ENCODE peak calls at places on chromosomes 2 and 18, in nine cellular contexts. V, F, M, Q, R, Z, T, I and D are unnamed samples.

GRCh38 chr2:17752892-17753802 is 463 bp downstream of the SMC6 start:
- DNase-seq in V (peak; percentile 53), F (peak; percentile 32), M (peak; percentile 70), Q (peak; percentile 62), R (no peak), Z (no peak), T (peak; percentile 58), I (peak; percentile 43), D (peak; percentile 38)

GRCh38 chr2:241068136-241068941 is 33.7 kb downstream of the MTERF4 start:
- DNase-seq in V (no peak), F (no peak), M (peak; percentile 60), Q (no peak), R (no peak), Z (no peak), T (no peak), I (no peak), D (no peak)

GRCh38 chr2:64143154-64144056 is 815 bp downstream of the PELI1 start:
- DNase-seq in V (peak; percentile 26), F (no peak), M (peak; percentile 73), Q (peak; percentile 55), R (peak; percentile 11), Z (no peak), T (peak; percentile 52), I (peak; percentile 40), D (peak; percentile 36)

GRCh38 chr2:62309465-62310091 is 113.7 kb downstream of the B3GNT2 start:
- DNase-seq in V (no peak), F (no peak), M (no peak), Q (no peak), R (no peak), Z (no peak), T (peak; percentile 53), I (no peak), D (no peak)

GRCh38 chr2:45497355-45497754 is 113.7 kb downstream of the SRBD1 start:
- DNase-seq in V (no peak), F (no peak), M (no peak), Q (no peak), R (no peak), Z (no peak), T (peak; percentile 7), I (no peak), D (no peak)

GRCh38 chr2:163778045-163778753 is 42.4 kb upstream of the FIGN start:
- DNase-seq in V (peak; percentile 15), F (no peak), M (no peak), Q (no peak), R (no peak), Z (peak; percentile 23), T (no peak), I (no peak), D (peak; percentile 79)

GRCh38 chr2:18829331-18829902 is 240.0 kb upstream of the NT5C1B start:
- DNase-seq in V (no peak), F (no peak), M (no peak), Q (no peak), R (no peak), Z (no peak), T (no peak), I (no peak), D (peak; percentile 20)

GRCh38 chr18:79657342-79657996 is 22.1 kb upstream of the CTDP1 start:
- DNase-seq in V (no peak), F (no peak), M (no peak), Q (peak; percentile 43), R (no peak), Z (no peak), T (no peak), I (no peak), D (no peak)

GRCh38 chr18:7688580-7688979 is 121.5 kb downstream of the PTPRM start:
- DNase-seq in V (no peak), F (no peak), M (no peak), Q (no peak), R (no peak), Z (no peak), T (no peak), I (no peak), D (no peak)

GRCh38 chr18:76686737-76687231 is 135.6 kb upstream of the ZNF236 start:
- DNase-seq in V (peak; percentile 49), F (no peak), M (no peak), Q (peak; percentile 78), R (no peak), Z (peak; percentile 27), T (peak; percentile 11), I (peak; percentile 44), D (peak; percentile 59)

GRCh38 chr2:133333189-133333588 is 235.1 kb downstream of the NCKAP5 start:
- DNase-seq in V (no peak), F (no peak), M (no peak), Q (no peak), R (no peak), Z (no peak), T (no peak), I (no peak), D (no peak)

GRCh38 chr18:79876497-79876896 is 75.0 kb downstream of the SLC66A2 start:
- DNase-seq in V (no peak), F (no peak), M (no peak), Q (peak; percentile 8), R (no peak), Z (no peak), T (no peak), I (no peak), D (peak; percentile 16)

GRCh38 chr2:129464036-129464435 is 515.4 kb upstream of the RAB6C start:
- DNase-seq in V (no peak), F (no peak), M (no peak), Q (no peak), R (no peak), Z (no peak), T (no peak), I (no peak), D (no peak)

GRCh38 chr2:20796374-20796791 is 26.5 kb downstream of the LDAH start:
- DNase-seq in V (no peak), F (no peak), M (no peak), Q (no peak), R (no peak), Z (no peak), T (no peak), I (no peak), D (peak; percentile 67)

GRCh38 chr2:37570773-37571570 is 100.5 kb downstream of the CDC42EP3 start:
- DNase-seq in V (no peak), F (no peak), M (no peak), Q (no peak), R (no peak), Z (peak; percentile 43), T (peak; percentile 30), I (no peak), D (no peak)

GRCh38 chr2:216535454-216535995 is 36.9 kb downstream of the RPL37A start:
- DNase-seq in V (no peak), F (no peak), M (no peak), Q (no peak), R (no peak), Z (peak; percentile 74), T (no peak), I (peak; percentile 80), D (peak; percentile 46)

GRCh38 chr2:13252615-13253014 is 535.9 kb downstream of the TRIB2 start:
- DNase-seq in V (no peak), F (no peak), M (no peak), Q (no peak), R (no peak), Z (no peak), T (no peak), I (no peak), D (no peak)

GRCh38 chr18:24964213-24964612 is 387.8 kb downstream of the ZNF521 start:
- DNase-seq in V (no peak), F (no peak), M (no peak), Q (no peak), R (no peak), Z (no peak), T (no peak), I (no peak), D (no peak)

GRCh38 chr2:74037379-74037860 is 52.7 kb downstream of the TET3 start:
- DNase-seq in V (no peak), F (no peak), M (no peak), Q (no peak), R (no peak), Z (no peak), T (no peak), I (no peak), D (no peak)

GRCh38 chr2:46471705-46472104 is 7.7 kb upstream of the TMEM247 start:
- DNase-seq in V (no peak), F (no peak), M (no peak), Q (no peak), R (no peak), Z (no peak), T (no peak), I (no peak), D (no peak)

GRCh38 chr2:216109962-216110614 is 940 bp downstream of the XRCC5 start:
- DNase-seq in V (peak; percentile 23), F (no peak), M (no peak), Q (no peak), R (no peak), Z (peak; percentile 17), T (no peak), I (no peak), D (peak; percentile 26)

GRCh38 chr2:78355967-78356366 is 669.5 kb upstream of the REG3G start:
- DNase-seq in V (no peak), F (no peak), M (no peak), Q (peak; percentile 16), R (no peak), Z (no peak), T (no peak), I (no peak), D (no peak)

GRCh38 chr2:132439703-132440398 is 23.2 kb downstream of the GPR39 start:
- DNase-seq in V (peak; percentile 12), F (no peak), M (no peak), Q (no peak), R (no peak), Z (no peak), T (no peak), I (no peak), D (peak; percentile 30)

GRCh38 chr2:230974096-230974913 is 21.6 kb upstream of the SPATA3 start:
- DNase-seq in V (no peak), F (no peak), M (no peak), Q (no peak), R (peak; percentile 34), Z (peak; percentile 93), T (peak; percentile 92), I (no peak), D (peak; percentile 32)

GRCh38 chr2:62672601-62673000 is 32.9 kb upstream of the EHBP1 start:
- DNase-seq in V (peak; percentile 32), F (no peak), M (no peak), Q (no peak), R (no peak), Z (peak; percentile 79), T (no peak), I (no peak), D (no peak)

GRCh38 chr2:128279786-128280701 is 38.6 kb downstream of the HS6ST1 start:
- DNase-seq in V (no peak), F (no peak), M (no peak), Q (no peak), R (no peak), Z (no peak), T (no peak), I (no peak), D (no peak)

GRCh38 chr18:47912794-47913594 is 17.5 kb downstream of the SMAD2 start:
- DNase-seq in V (no peak), F (no peak), M (no peak), Q (peak; percentile 76), R (no peak), Z (no peak), T (no peak), I (no peak), D (no peak)

GRCh38 chr18:10659000-10659399 is 133.2 kb downstream of the NAPG start:
- DNase-seq in V (no peak), F (no peak), M (no peak), Q (no peak), R (no peak), Z (no peak), T (no peak), I (no peak), D (no peak)

GRCh38 chr2:61180686-61181085 is 18.7 kb downstream of the C2orf74 start:
- DNase-seq in V (no peak), F (no peak), M (no peak), Q (no peak), R (no peak), Z (no peak), T (no peak), I (no peak), D (no peak)

GRCh38 chr18:54558609-54559585 is 32.1 kb upstream of the DYNAP start:
- DNase-seq in V (peak; percentile 5), F (no peak), M (no peak), Q (no peak), R (no peak), Z (no peak), T (no peak), I (no peak), D (peak; percentile 10)

GRCh38 chr2:173159794-173160463 is 84.3 kb downstream of the MAP3K20 start:
- DNase-seq in V (peak; percentile 60), F (no peak), M (no peak), Q (no peak), R (no peak), Z (peak; percentile 77), T (no peak), I (peak; percentile 43), D (peak; percentile 88)